ENCODE peak calls at places on chromosomes 6 and 20, in five cellular contexts. H is GM12878, P is HepG2, J is H1, C is HEK293T. I is an unnamed sample.

GRCh38 chr6:131980791-131981623 is 29.8 kb upstream of the CCN2 start:
- DNase-seq in H (no peak), P (peak; percentile 100), J (no peak), C (no peak), I (no peak)

GRCh38 chr6:44650947-44651346 is 263.4 kb downstream of the CDC5L start:
- DNase-seq in H (no peak), P (no peak), J (no peak), C (no peak), I (no peak)

GRCh38 chr20:59515013-59515905 is 89.1 kb upstream of the PHACTR3 start:
- DNase-seq in H (no peak), P (peak; percentile 73), J (peak; percentile 95), C (peak; percentile 84), I (peak; percentile 55)

GRCh38 chr6:166587631-166588413 is 1.3 kb upstream of the RAMACL start:
- DNase-seq in H (peak; percentile 58), P (no peak), J (no peak), C (no peak), I (no peak)

GRCh38 chr20:45835230-45836224 is 1.9 kb downstream of the SNX21 start:
- DNase-seq in H (no peak), P (no peak), J (no peak), C (no peak), I (no peak)

GRCh38 chr20:53848304-53848703 is 222.1 kb downstream of the BCAS1 start:
- DNase-seq in H (no peak), P (no peak), J (no peak), C (no peak), I (no peak)

GRCh38 chr6:142463988-142464387 is 162.2 kb downstream of the ADGRG6 start:
- DNase-seq in H (no peak), P (no peak), J (no peak), C (no peak), I (no peak)

GRCh38 chr6:154920502-154921200 is 74.5 kb upstream of the TIAM2 start:
- DNase-seq in H (no peak), P (no peak), J (no peak), C (no peak), I (no peak)

GRCh38 chr6:15763827-15764226 is 101.0 kb upstream of the DTNBP1 start:
- DNase-seq in H (no peak), P (peak; percentile 55), J (no peak), C (no peak), I (no peak)

GRCh38 chr6:64000873-64001497 is 365.4 kb downstream of the PHF3 start:
- DNase-seq in H (no peak), P (no peak), J (no peak), C (peak; percentile 13), I (no peak)

GRCh38 chr20:4272225-4272624 is 256.9 kb upstream of the RNF24 start:
- DNase-seq in H (no peak), P (no peak), J (no peak), C (no peak), I (no peak)

GRCh38 chr6:138467901-138468300 is 31.4 kb downstream of the NHSL1 start:
- DNase-seq in H (no peak), P (no peak), J (no peak), C (no peak), I (no peak)

GRCh38 chr6:28266563-28266961 is 381 bp upstream of the ZSCAN26 start:
- DNase-seq in H (no peak), P (no peak), J (no peak), C (no peak), I (no peak)

GRCh38 chr6:88814909-88815308 is 148.5 kb downstream of the RNGTT start:
- DNase-seq in H (no peak), P (peak; percentile 33), J (no peak), C (no peak), I (no peak)

GRCh38 chr6:36292170-36292569 is 22.3 kb downstream of the PNPLA1 start:
- DNase-seq in H (no peak), P (no peak), J (no peak), C (no peak), I (no peak)

GRCh38 chr20:62737971-62738881 is 29.6 kb downstream of the NTSR1 start:
- DNase-seq in H (no peak), P (no peak), J (no peak), C (no peak), I (no peak)

GRCh38 chr6:47414517-47415167 is 62.9 kb upstream of the CD2AP start:
- DNase-seq in H (peak; percentile 47), P (peak; percentile 33), J (no peak), C (no peak), I (no peak)

GRCh38 chr6:8499540-8499939 is 64.2 kb upstream of the SLC35B3 start:
- DNase-seq in H (no peak), P (peak; percentile 10), J (no peak), C (peak; percentile 14), I (no peak)

GRCh38 chr20:23350855-23351838 is 556 bp downstream of the NXT1 start:
- DNase-seq in H (no peak), P (peak; percentile 85), J (peak; percentile 70), C (peak; percentile 25), I (no peak)

GRCh38 chr6:100296810-100297544 is 167.7 kb downstream of the SIM1 start:
- DNase-seq in H (no peak), P (peak; percentile 50), J (no peak), C (no peak), I (no peak)

GRCh38 chr6:111122458-111123286 is 35.4 kb downstream of the SLC16A10 start:
- DNase-seq in H (no peak), P (no peak), J (no peak), C (no peak), I (no peak)

GRCh38 chr6:105838156-105838555 is 248.0 kb upstream of the PRDM1 start:
- DNase-seq in H (no peak), P (no peak), J (no peak), C (no peak), I (no peak)

GRCh38 chr6:166487148-166487547 is 99.3 kb downstream of the RAMACL start:
- DNase-seq in H (no peak), P (no peak), J (no peak), C (no peak), I (no peak)

GRCh38 chr20:16810216-16810615 is 62.1 kb downstream of the OTOR start:
- DNase-seq in H (no peak), P (no peak), J (no peak), C (no peak), I (no peak)

DNA sequence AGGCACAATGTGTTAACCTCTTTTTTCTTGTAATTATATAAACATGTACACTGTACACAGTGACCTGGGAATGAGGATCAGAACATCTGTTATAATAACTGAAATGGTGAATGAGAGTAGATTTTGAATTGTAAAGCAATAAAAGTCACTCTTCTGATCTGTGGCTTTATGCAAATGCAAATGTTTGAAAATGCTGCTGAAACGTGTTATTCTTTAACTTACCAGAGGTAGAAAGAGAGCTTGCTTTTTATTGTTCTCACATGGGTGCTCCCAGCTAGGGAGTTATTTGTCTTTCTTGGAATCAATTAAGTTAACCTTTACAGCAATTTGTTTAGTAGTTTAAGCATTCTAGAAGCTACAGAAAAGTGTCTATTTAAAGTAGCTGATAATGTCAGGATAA is 213.8 kb downstream of the GRIK2 start:
- DNase-seq in H (no peak), P (no peak), J (no peak), C (no peak), I (no peak)
- TF ChIP-seq SUZ12 in H (no peak), P (no peak), J (no peak), C (no peak), I (no peak)

DNA sequence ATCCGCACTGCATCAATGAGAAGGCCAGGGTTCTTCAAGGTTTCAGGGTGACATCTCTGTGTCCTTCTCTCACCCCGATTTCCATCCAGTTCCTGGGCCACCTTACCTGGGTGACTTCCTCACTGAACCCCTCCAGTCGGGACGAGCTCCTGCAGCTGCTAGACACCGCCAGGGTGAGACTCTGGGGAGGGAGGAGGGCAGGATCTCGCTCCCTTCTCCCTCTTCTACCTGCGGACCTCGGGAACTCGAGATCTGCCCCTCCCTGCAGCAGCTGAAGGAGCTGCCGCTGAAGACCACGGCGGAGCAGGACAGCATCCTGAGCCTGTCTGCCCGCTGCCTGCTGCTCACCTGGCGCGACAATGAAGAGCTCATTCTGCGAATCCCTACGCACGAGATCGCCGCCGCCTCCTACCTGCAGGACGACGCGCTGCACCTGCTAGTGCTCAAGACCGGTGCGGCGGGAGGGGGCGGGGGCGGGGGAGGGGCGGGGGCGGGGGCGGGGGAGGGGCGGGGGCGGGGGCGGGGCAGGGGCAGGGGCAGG is 7.5 kb downstream of the CCM2L start:
- DNase-seq in H (no peak), P (peak; percentile 69), J (peak; percentile 85), C (peak; percentile 56), I (no peak)
- TF ChIP-seq SUZ12 in H (no peak), P (no peak), J (no peak), C (no peak), I (no peak)

DNA sequence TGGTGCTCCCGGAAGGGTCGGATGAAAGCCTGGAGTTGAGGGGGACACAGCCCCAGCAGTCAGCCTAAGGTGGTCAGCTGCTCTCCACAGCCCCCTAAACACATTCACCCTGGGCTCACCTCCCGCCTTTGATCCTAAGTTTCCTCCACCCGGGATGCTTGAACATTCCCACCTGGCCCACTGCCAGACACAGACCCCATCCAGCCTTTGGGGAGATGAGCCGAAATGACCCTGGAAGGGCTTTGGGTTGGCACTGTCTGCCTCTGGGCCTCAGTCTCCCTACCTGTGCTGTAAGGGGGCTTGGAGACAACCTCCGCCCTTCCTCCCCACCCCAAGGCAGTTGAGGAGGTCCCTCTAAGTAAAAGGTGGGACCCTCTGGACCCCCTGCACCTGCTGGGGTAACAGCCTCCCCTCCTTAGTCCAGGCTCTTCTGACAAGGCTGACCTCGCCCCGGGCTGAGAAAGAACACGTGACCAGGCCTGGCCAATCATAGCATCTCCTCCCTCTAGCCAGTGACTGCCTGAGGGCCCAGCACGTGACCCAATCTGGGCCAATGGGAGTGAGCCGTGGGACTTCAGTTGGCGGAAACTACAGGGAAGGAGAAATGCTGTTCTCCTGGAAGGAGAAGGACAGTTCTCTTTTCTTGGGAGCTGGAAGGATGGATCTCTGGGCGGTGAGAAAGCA is 16.9 kb upstream of the UBE2V1 start:
- DNase-seq in H (no peak), P (no peak), J (no peak), C (peak; percentile 46), I (no peak)
- TF ChIP-seq SUZ12 in H (no peak), P (no peak), J (no peak), C (no peak), I (no peak)

DNA sequence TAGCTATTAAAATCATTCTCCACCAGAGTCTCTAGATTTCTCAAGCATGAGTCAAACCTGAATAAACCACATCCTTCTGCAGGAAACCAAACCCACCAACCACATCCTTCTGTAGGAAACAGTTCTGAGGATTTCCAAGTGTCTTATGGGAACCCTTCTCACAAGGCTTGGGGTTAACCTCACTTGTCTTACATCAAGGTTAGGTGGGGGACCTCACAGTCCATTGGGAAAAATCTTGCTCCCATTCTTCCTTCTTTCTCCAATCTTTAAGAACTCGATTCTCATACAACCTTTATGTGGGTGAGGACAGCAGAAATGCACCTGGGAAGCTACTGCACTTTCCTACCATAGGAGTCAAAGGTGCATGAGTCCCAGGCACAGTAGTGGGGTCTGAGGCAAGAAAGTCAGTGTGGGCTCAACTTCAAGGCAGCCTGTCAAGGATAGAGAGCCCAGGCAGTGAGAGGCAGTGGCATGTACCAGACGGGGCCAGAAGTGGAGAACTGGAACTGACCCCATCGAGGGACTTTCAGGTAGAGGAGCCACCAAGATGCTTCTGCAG is 114.5 kb downstream of the SLC22A3 start:
- DNase-seq in H (peak; percentile 69), P (no peak), J (no peak), C (no peak), I (no peak)
- TF ChIP-seq SUZ12 in H (no peak), P (no peak), J (no peak), C (no peak), I (no peak)

I was measured in NT2/D1.